ENCODE peak calls at places on chromosomes 11 and 22, in seven cellular contexts. B is transverse colon, P is SK-N-SH, K is ascending aorta, A is lower lobe of right lung, R is GM12878, L is dorsolateral prefrontal cortex. Y is an unnamed sample.

GRCh38 chr11:122743949-122744876 is 88.7 kb downstream of the UBASH3B start:
- DNase-seq in K (peak), R (peak), A (no peak), B (peak), P (no peak), L (no peak), Y (peak)

GRCh38 chr11:83007909-83008580 is 63.7 kb downstream of the RAB30 start:
- DNase-seq in A (peak), L (peak), K (no peak), B (peak), P (peak), R (no peak), Y (peak)

GRCh38 chr11:85123752-85124231 is 503.4 kb downstream of the DLG2 start:
- DNase-seq in R (peak), K (no peak), A (no peak), B (no peak), P (no peak), L (no peak), Y (no peak)

GRCh38 chr22:48920776-48921241 is 906.9 kb downstream of the BRD1 start:
- DNase-seq in B (no peak), L (no peak), P (no peak), A (no peak), K (no peak), R (no peak), Y (no peak)

GRCh38 chr11:17796154-17796553 is 61.6 kb downstream of the KCNC1 start:
- DNase-seq in K (no peak), A (no peak), B (no peak), R (no peak), P (no peak), L (no peak), Y (no peak)

GRCh38 chr11:93715797-93716396 is 25.4 kb downstream of the TAF1D start:
- DNase-seq in L (no peak), K (no peak), B (no peak), A (no peak), P (no peak), R (no peak), Y (no peak)

GRCh38 chr11:35688023-35688422 is 25.4 kb downstream of the TRIM44 start:
- DNase-seq in A (no peak), R (no peak), L (no peak), P (no peak), B (no peak), K (no peak), Y (no peak)

GRCh38 chr11:122042981-122043380 is 73.0 kb downstream of the BLID start:
- DNase-seq in P (no peak), A (no peak), B (no peak), L (no peak), R (no peak), K (no peak), Y (no peak)

GRCh38 chr11:110762596-110762995 is 50.4 kb upstream of the ARHGAP20 start:
- DNase-seq in K (no peak), P (no peak), R (no peak), B (no peak), A (no peak), L (no peak), Y (no peak)

GRCh38 chr11:118274184-118274583 is 10.1 kb upstream of the MPZL2 start:
- DNase-seq in K (no peak), B (no peak), L (no peak), P (no peak), R (no peak), A (no peak), Y (no peak)

GRCh38 chr11:15757299-15757698 is 599.0 kb downstream of the SOX6 start:
- DNase-seq in R (peak), K (no peak), P (no peak), A (no peak), L (no peak), B (no peak), Y (no peak)

GRCh38 chr11:9293646-9294045 is 20.7 kb downstream of the TMEM41B start:
- DNase-seq in R (no peak), K (no peak), L (no peak), P (no peak), A (no peak), B (no peak), Y (no peak)

GRCh38 chr11:130523609-130524008 is 75.2 kb downstream of the ADAMTS15 start:
- DNase-seq in R (no peak), A (no peak), K (no peak), B (no peak), P (no peak), L (no peak), Y (no peak)

GRCh38 chr11:120337133-120337895 is 1.1 kb downstream of the ARHGEF12 start:
- DNase-seq in B (peak), K (peak), L (peak), R (no peak), A (no peak), P (peak), Y (peak)

GRCh38 chr22:39873963-39874362 is 19.6 kb downstream of the ENTHD1 start:
- DNase-seq in A (no peak), B (no peak), P (no peak), R (no peak), L (no peak), K (no peak), Y (no peak)

GRCh38 chr11:78339483-78339882 is 78.1 kb downstream of the GAB2 start:
- DNase-seq in K (no peak), B (no peak), R (no peak), A (no peak), L (no peak), P (no peak), Y (no peak)

GRCh38 chr11:31254411-31254810 is 115.1 kb downstream of the DCDC1 start:
- DNase-seq in A (no peak), P (no peak), L (no peak), R (no peak), B (no peak), K (no peak), Y (peak)

GRCh38 chr11:3157381-3158130 is 7.6 kb downstream of the OSBPL5 start:
- DNase-seq in L (no peak), B (no peak), K (no peak), A (peak), R (no peak), P (no peak), Y (no peak)

GRCh38 chr11:1851437-1852180 is 1.3 kb upstream of the LSP1 start:
- DNase-seq in A (no peak), B (no peak), R (no peak), K (no peak), P (no peak), L (no peak), Y (no peak)

GRCh38 chr11:11028017-11028692 is 170.3 kb upstream of the ZBED5 start:
- DNase-seq in K (peak), A (peak), R (no peak), L (peak), P (peak), B (peak), Y (peak)

GRCh38 chr11:82873919-82874333 is 26.3 kb downstream of the PRCP start:
- DNase-seq in A (no peak), R (no peak), B (no peak), P (no peak), L (no peak), K (no peak), Y (no peak)

GRCh38 chr22:50620861-50621490 is 7.0 kb downstream of the ARSA start:
- DNase-seq in A (no peak), R (peak), L (peak), P (no peak), K (no peak), B (peak), Y (no peak)

DNA sequence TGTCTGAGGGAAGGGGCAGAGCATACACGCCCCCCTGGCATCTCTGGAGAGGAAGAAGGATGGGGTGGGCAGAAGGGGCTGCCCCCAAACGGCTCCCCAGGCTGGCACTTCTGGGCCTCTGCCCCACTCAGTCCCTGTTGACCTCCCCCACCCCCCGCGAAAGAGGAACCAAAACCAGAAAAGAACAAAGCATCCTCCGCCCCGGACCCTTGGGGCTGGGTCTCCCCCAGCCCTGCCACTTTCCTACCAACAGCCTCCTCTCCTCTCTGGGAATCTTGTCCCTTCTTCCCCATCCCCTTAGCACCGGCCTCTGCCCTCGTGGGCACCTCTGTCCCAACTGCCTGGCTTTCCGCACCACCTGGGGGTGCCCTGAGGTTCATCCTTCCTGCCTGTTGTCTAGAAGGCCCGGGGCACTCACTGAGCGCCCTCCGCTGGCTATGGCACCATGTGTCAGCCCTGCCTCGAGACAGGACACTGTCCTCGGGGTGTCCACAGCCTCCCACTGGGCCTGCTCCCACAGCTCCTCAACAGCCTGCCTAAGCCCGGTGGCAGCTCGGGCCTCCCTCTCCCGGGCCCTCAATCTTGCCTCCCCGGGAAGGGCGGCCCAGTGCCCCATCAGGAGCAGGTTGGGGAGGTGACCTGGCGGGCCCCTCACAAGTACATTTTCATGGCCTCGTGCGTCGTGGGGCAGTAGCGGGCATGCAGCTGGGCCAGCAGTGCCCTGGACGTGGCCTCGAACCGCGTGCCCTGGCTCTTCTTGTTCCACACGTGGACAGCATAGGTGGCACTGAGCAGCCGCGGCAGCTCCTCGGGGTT is 28.2 kb downstream of the A4GALT start:
- DNase-seq in A (no peak), B (no peak), P (no peak), R (no peak), K (no peak), L (no peak), Y (no peak)
- TF ChIP-seq CTCF in A (no peak), B (no peak), P (no peak), R (peak), K (no peak), L (no peak), Y (no peak)

GRCh38 chr11:64884019-64884418 is 5.6 kb upstream of the EHD1 start:
- DNase-seq in P (no peak), R (no peak), K (no peak), L (no peak), B (no peak), A (no peak), Y (no peak)
- H3K27ac ChIP-seq in P (no peak), R (no peak), K (peak), L (no peak), B (no peak), A (no peak), Y (no peak)

DNA sequence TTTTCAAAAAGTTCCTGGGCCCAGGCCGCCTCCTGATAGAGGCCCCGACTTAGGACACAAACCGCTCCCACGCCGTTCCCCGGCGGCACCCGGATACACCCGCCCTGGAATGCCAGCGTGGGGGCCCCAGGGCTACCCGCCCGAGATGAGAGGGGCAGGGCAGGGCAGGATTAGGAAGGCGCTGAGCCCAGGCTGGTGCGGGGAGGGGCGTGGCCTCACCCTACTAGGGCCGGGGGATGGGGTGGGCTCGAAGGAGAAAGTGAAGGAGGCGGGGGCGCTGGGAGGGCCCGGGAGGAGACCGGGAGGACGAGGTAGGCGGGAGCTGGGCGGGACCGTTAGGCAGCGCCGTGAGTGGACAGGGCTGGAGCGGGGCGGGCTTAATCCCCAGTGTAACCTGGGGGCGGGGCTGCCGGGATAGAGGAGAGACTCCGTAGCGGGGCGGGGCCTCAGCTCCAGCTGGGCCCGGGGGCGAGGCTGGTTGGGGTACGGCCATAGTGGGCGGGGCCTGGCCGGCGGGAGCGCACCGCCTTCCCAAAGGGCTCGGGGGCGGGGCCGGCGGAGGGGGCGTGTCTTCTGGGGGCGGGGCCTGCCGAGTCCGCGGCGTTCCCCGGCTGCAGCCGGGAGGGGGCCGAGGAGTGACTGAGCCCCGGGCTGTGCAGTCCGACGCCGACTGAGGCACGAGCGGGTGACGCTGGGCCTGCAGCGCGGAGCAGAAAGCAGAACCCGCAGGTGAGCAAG is at the start of gene CD82:
- DNase-seq in P (peak), R (peak), B (peak), L (peak), K (peak), A (peak), Y (peak)
- TF ChIP-seq CTCF in P (peak), R (peak), B (no peak), L (peak), K (peak), A (peak), Y (no peak)

GRCh38 chr22:43114958-43115357 is 4.4 kb downstream of the BIK start:
- DNase-seq in B (peak), A (no peak), R (no peak), L (no peak), K (no peak), P (no peak), Y (no peak)
- H3K27ac ChIP-seq in B (no peak), A (no peak), R (no peak), L (no peak), K (no peak), P (no peak), Y (no peak)

Y was measured in thyroid gland.